ENCODE peak calls at places on chromosomes 7 and 10, in ten cellular contexts. Z is head of caudate nucleus, R is hepatocyte, N is cerebellar nuclear complex, K is HT-29, E is adrenal gland, S is GM04504, H is NCI-H774, B is C1 segment of cervical spinal cord, F is M059J. C is an unnamed sample.

GRCh38 chr7:111735661-111736323 is 173.5 kb upstream of the IMMP2L start:
- DNase-seq in B (no peak), R (peak; percentile 82), N (peak; percentile 38), F (peak; percentile 73), Z (peak; percentile 82), E (peak; percentile 68), K (peak; percentile 90), S (peak; percentile 47), H (peak; percentile 40), C (peak; percentile 42)

GRCh38 chr10:8137726-8138125 is 83.2 kb downstream of the GATA3 start:
- DNase-seq in H (no peak), S (no peak), F (no peak), R (no peak), Z (no peak), K (no peak), B (no peak), N (no peak), E (no peak), C (no peak)

GRCh38 chr10:98509745-98510144 is 63.0 kb upstream of the HPS1 start:
- DNase-seq in E (no peak), F (no peak), R (peak; percentile 51), H (no peak), K (no peak), S (no peak), B (no peak), Z (no peak), N (no peak), C (no peak)

GRCh38 chr7:42292991-42293521 is 56.0 kb upstream of the GLI3 start:
- DNase-seq in S (no peak), K (no peak), N (no peak), E (no peak), F (peak; percentile 72), R (no peak), Z (no peak), B (no peak), H (no peak), C (no peak)

GRCh38 chr7:64590971-64591370 is 28.1 kb upstream of the ZNF680 start:
- DNase-seq in N (no peak), F (no peak), K (no peak), S (no peak), E (no peak), B (no peak), R (no peak), H (no peak), Z (no peak), C (no peak)

GRCh38 chr7:105881439-105881838 is 5.0 kb upstream of the ATXN7L1 start:
- DNase-seq in Z (no peak), N (no peak), R (no peak), F (no peak), E (no peak), H (no peak), B (no peak), K (no peak), S (no peak), C (no peak)

GRCh38 chr10:22942437-22942836 is 14.6 kb downstream of the ARMC3 start:
- DNase-seq in R (no peak), S (no peak), Z (no peak), H (no peak), F (no peak), E (no peak), K (no peak), B (no peak), N (no peak), C (no peak)

GRCh38 chr7:47941136-47941844 is 7.0 kb downstream of the PKD1L1 start:
- DNase-seq in B (no peak), E (no peak), R (no peak), N (no peak), Z (no peak), H (no peak), F (peak; percentile 88), K (no peak), S (peak; percentile 45), C (no peak)

GRCh38 chr10:48215148-48215982 is 59.1 kb downstream of the FRMPD2 start:
- DNase-seq in Z (peak; percentile 22), N (no peak), K (peak; percentile 80), B (no peak), R (peak; percentile 66), S (no peak), E (peak; percentile 46), F (peak; percentile 52), H (peak; percentile 47), C (no peak)

GRCh38 chr10:112139176-112139575 is 44.4 kb downstream of the GPAM start:
- DNase-seq in N (no peak), K (no peak), B (no peak), R (no peak), E (no peak), F (no peak), S (no peak), Z (no peak), H (no peak), C (no peak)

GRCh38 chr7:94547128-94547527 is 37.5 kb downstream of the CASD1 start:
- DNase-seq in E (no peak), B (no peak), H (no peak), N (no peak), R (no peak), F (no peak), Z (no peak), S (peak; percentile 14), K (peak; percentile 3), C (no peak)

C was measured in NCI-H2107.